ENCODE peak calls at places on chromosomes 3 and 15, in four cellular contexts. H, B, N and O are unnamed samples. For H4K20me1, the result is how much of the 10 kb centered on the place peaks cover.

GRCh38 chr15:61759639-61760038 is 300.6 kb downstream of the VPS13C start:
- DNase-seq in H (no peak), N (no peak), B (no peak), O (no peak)

GRCh38 chr15:50124557-50125080 is 5.6 kb upstream of the ATP8B4 start:
- DNase-seq in H (no peak), B (no peak), N (no peak), O (no peak)

GRCh38 chr3:49411550-49411967 is 217 bp downstream of the RHOA start:
- DNase-seq in H (no peak), B (no peak), N (peak), O (no peak)

GRCh38 chr3:14507345-14507741 is 32.8 kb downstream of the GRIP2 start:
- DNase-seq in H (no peak), B (no peak), N (no peak), O (no peak)

GRCh38 chr3:51646091-51646490 is 25.0 kb upstream of the TEX264 start:
- DNase-seq in N (no peak), H (no peak), B (no peak), O (no peak)

GRCh38 chr3:189699873-189700272 is 68.7 kb downstream of the TP63 start:
- DNase-seq in H (no peak), B (no peak), N (no peak), O (no peak)

GRCh38 chr3:76369170-76369569 is 583.8 kb upstream of the ZNF717 start:
- DNase-seq in N (no peak), H (peak), B (no peak), O (peak)

GRCh38 chr15:85000189-85000864 is 18.7 kb downstream of the PDE8A start:
- DNase-seq in H (peak), N (no peak), B (no peak), O (no peak)

GRCh38 chr3:24499991-24500390 is 5.3 kb upstream of the THRB start:
- DNase-seq in B (no peak), N (no peak), H (no peak), O (no peak)

GRCh38 chr3:5005367-5005766 is 26.1 kb downstream of the BHLHE40 start:
- DNase-seq in B (no peak), H (no peak), N (no peak), O (no peak)

GRCh38 chr3:5002871-5003247 is 23.6 kb downstream of the BHLHE40 start:
- DNase-seq in N (no peak), H (no peak), B (no peak), O (no peak)

GRCh38 chr3:5006755-5007202 is 27.5 kb downstream of the BHLHE40 start:
- DNase-seq in B (peak), N (no peak), H (no peak), O (no peak)

GRCh38 chr3:5002174-5002870 is 23.1 kb downstream of the BHLHE40 start:
- DNase-seq in H (no peak), N (no peak), B (no peak), O (no peak)

GRCh38 chr3:5004319-5005152 is 25.3 kb downstream of the BHLHE40 start:
- DNase-seq in H (no peak), B (peak), N (no peak), O (no peak)
- H4K20me1 ChIP-seq in H (under half), B (under half), N (under half), O (under half)

GRCh38 chr3:98797905-98798304 is 34.8 kb downstream of the ST3GAL6 start:
- DNase-seq in B (no peak), N (no peak), H (no peak), O (no peak)

GRCh38 chr3:98799479-98799878 is 36.3 kb downstream of the ST3GAL6 start:
- DNase-seq in B (no peak), H (no peak), N (no peak), O (no peak)

GRCh38 chr3:98798820-98799219 is 35.7 kb downstream of the ST3GAL6 start:
- DNase-seq in N (no peak), H (no peak), B (no peak), O (no peak)

GRCh38 chr3:98800401-98800800 is 37.3 kb downstream of the ST3GAL6 start:
- DNase-seq in N (no peak), H (no peak), B (no peak), O (no peak)

GRCh38 chr3:98801042-98801747 is 38.1 kb downstream of the ST3GAL6 start:
- DNase-seq in H (no peak), N (no peak), B (no peak), O (no peak)
- TF ChIP-seq EZH2 in H (no peak), N (no peak), B (no peak), O (no peak)

DNA sequence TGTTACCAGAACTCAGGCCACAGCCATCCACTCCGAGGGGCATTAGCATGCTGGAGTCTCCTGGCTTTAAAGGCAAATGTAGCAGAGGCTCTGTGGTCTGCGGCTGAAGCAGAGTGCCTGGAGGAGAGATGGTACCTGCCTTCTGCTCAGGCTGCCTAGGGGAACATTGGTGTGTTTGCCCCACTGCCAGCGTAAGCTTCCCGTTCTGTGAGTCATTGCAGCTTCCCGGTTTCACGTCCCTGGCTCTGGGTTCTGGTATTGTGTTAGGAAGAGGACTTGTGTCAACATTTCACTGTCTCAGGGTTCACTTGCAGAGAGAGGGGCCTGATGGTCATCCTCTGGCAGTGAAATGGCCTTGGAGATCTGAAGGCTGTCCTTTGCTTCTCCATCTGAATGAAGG is 1.8 kb downstream of the GASK1A start:
- DNase-seq in N (peak), B (peak), H (no peak), O (peak)
- H3K4me2 ChIP-seq in N (peak), B (no peak), H (no peak), O (no peak)

DNA sequence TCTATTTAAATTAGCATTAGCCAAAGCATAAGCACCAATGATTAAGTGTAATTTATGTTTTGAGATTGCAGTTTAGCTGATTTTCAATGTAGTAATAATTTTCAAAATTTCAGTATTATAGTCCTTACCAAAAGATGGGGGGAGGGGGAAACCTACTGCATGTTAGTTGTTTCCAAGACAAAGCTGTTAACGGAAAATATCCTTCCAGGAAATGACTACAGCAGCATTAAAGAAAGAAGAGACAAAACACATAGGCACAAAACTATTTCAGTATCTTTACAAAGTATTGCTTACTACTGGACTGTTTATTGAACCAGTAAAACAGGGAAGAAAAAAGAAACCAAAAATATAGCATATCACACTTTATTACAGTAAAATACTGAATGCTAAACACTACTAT is 10.5 kb downstream of the BNIP2 start:
- DNase-seq in H (no peak), B (no peak), N (no peak), O (peak)
- H4K20me1 ChIP-seq in H (under half), B (under half), N (under half), O (under half)

DNA sequence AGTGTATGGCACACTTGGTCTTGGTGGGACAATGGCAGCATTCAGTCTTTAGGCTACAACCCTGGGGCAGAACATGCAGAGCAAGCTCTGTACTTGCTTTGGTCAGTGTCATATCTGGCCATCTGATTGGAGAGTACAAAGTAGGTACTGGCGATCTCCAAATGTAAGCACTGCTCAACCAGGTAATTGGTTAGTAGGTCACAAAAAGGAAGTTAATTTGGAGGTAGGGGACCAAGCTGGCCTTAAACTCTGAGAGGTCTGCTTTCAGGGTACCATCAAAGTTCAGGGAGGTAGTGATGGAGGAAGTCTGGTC is 3.3 kb upstream of the ABHD5 start:
- DNase-seq in N (no peak), B (no peak), H (no peak), O (no peak)
- TF ChIP-seq EZH2 in N (no peak), B (no peak), H (no peak), O (no peak)